ENCODE peak calls at places on chromosomes 12 and 14, in nine cellular contexts. F is GM23338, K is HCT116, Z is K562, T is transverse colon, W is endothelial cell of umbilical vein, R is prostate gland, D is suprapubic skin, C is stomach. B is an unnamed sample. For H3K4me1, the result is how much of the 10 kb centered on the place peaks cover.

GRCh38 chr12:117367006-117367638 is 5.7 kb upstream of the NOS1 start:
- DNase-seq in R (peak), T (peak), F (peak), Z (peak), D (peak), K (peak), W (peak), C (peak), B (peak)

GRCh38 chr12:58148405-58148804 is 207.0 kb downstream of the ATP23 start:
- DNase-seq in K (peak), C (no peak), T (no peak), R (no peak), Z (peak), W (peak), F (no peak), D (no peak), B (no peak)

GRCh38 chr12:103996595-103996994 is 30.9 kb downstream of the TDG start:
- DNase-seq in C (no peak), W (no peak), K (no peak), F (no peak), Z (no peak), R (no peak), D (no peak), T (no peak), B (no peak)

GRCh38 chr12:4911316-4911994 is 1.8 kb downstream of the KCNA1 start:
- DNase-seq in W (no peak), T (no peak), F (peak), Z (no peak), K (no peak), R (no peak), D (no peak), C (no peak), B (peak)

GRCh38 chr14:24944800-24945199 is 105.1 kb downstream of the STXBP6 start:
- DNase-seq in F (no peak), W (no peak), Z (no peak), C (no peak), K (no peak), D (no peak), R (peak), T (no peak), B (no peak)

GRCh38 chr12:68080577-68080976 is 79.0 kb downstream of the IFNG start:
- DNase-seq in F (peak), T (no peak), R (no peak), D (no peak), K (no peak), W (no peak), Z (no peak), C (no peak), B (no peak)

GRCh38 chr12:14960548-14961465 is 594 bp downstream of the ARHGDIB start:
- DNase-seq in R (no peak), T (peak), F (peak), W (peak), Z (no peak), K (no peak), D (no peak), C (no peak), B (no peak)

GRCh38 chr12:76020281-76020680 is 11.3 kb downstream of the PHLDA1 start:
- DNase-seq in W (no peak), C (peak), K (peak), F (no peak), R (peak), T (peak), Z (no peak), D (no peak), B (no peak)

GRCh38 chr12:104721944-104722343 is 236.1 kb downstream of the SLC41A2 start:
- DNase-seq in K (no peak), D (no peak), T (no peak), R (no peak), W (no peak), F (no peak), Z (no peak), C (no peak), B (no peak)

GRCh38 chr14:71139058-71139946 is 232.0 kb downstream of the PCNX1 start:
- DNase-seq in W (peak), K (peak), F (peak), T (peak), C (peak), R (peak), Z (peak), D (no peak), B (no peak)

GRCh38 chr12:17503742-17504141 is 586.3 kb downstream of the RERGL start:
- DNase-seq in C (no peak), Z (no peak), T (no peak), W (no peak), F (peak), D (no peak), K (no peak), R (no peak), B (no peak)

GRCh38 chr12:11822071-11822818 is 172.8 kb downstream of the ETV6 start:
- DNase-seq in K (no peak), W (peak), D (no peak), T (peak), R (no peak), Z (no peak), C (peak), F (no peak), B (no peak)

GRCh38 chr14:22540286-22540685 is 48.7 kb downstream of the DAD1 start:
- DNase-seq in K (no peak), C (no peak), D (no peak), R (no peak), T (no peak), F (no peak), W (no peak), Z (no peak), B (no peak)

GRCh38 chr12:85809500-85809899 is 26.7 kb downstream of the RASSF9 start:
- DNase-seq in F (no peak), C (no peak), D (no peak), W (no peak), K (no peak), R (no peak), Z (no peak), T (no peak), B (no peak)

GRCh38 chr14:105846312-105846711 is 319.9 kb downstream of the TMEM121 start:
- DNase-seq in Z (no peak), W (no peak), C (no peak), K (no peak), F (no peak), T (no peak), D (no peak), R (no peak), B (no peak)

GRCh38 chr12:31557707-31558106 is 33.2 kb downstream of the DENND5B start:
- DNase-seq in Z (no peak), D (no peak), W (no peak), R (no peak), K (no peak), F (no peak), C (no peak), T (no peak), B (no peak)

GRCh38 chr12:93682846-93683261 is 5.7 kb downstream of the CRADD start:
- DNase-seq in Z (no peak), C (no peak), D (no peak), K (no peak), F (no peak), W (no peak), T (no peak), R (no peak), B (no peak)

GRCh38 chr14:77125275-77126073 is 16.1 kb downstream of the ZDHHC22 start:
- DNase-seq in W (no peak), D (peak), Z (no peak), T (no peak), F (peak), C (no peak), K (no peak), R (no peak), B (no peak)

GRCh38 chr14:27881646-27882045 is 884.9 kb upstream of the FOXG1 start:
- DNase-seq in F (peak), T (no peak), W (no peak), C (no peak), Z (no peak), D (no peak), R (no peak), K (no peak), B (no peak)

GRCh38 chr12:57693317-57693658 is 644 bp upstream of the OS9 start:
- DNase-seq in D (no peak), F (peak), K (no peak), C (no peak), T (no peak), W (no peak), Z (no peak), R (no peak), B (no peak)

GRCh38 chr14:91732439-91732838 is 553 bp upstream of the CATSPERB start:
- DNase-seq in R (no peak), W (no peak), F (no peak), Z (no peak), D (no peak), K (no peak), T (no peak), C (no peak), B (no peak)
- H3K4me1 ChIP-seq in R (under half), W (under half), F (under half), Z (under half), D (under half), K (under half), T (under half), C (under half), B (under half)

GRCh38 chr14:102183922-102184677 is 44.4 kb downstream of the WDR20 start:
- DNase-seq in R (no peak), T (no peak), W (no peak), C (no peak), F (no peak), K (no peak), Z (no peak), D (no peak), B (peak)
- TF ChIP-seq POLR2AphosphoS5 in R (no peak), T (no peak), W (no peak), C (no peak), F (no peak), K (no peak), Z (no peak), D (no peak), B (no peak)

GRCh38 chr12:108690799-108691153 is 40.5 kb downstream of the CORO1C start:
- DNase-seq in W (no peak), R (no peak), K (no peak), Z (no peak), F (no peak), T (no peak), D (no peak), C (no peak), B (no peak)
- H3K4me1 ChIP-seq in W (half or more), R (under half), K (under half), Z (under half), F (under half), T (under half), D (half or more), C (half or more), B (under half)

DNA sequence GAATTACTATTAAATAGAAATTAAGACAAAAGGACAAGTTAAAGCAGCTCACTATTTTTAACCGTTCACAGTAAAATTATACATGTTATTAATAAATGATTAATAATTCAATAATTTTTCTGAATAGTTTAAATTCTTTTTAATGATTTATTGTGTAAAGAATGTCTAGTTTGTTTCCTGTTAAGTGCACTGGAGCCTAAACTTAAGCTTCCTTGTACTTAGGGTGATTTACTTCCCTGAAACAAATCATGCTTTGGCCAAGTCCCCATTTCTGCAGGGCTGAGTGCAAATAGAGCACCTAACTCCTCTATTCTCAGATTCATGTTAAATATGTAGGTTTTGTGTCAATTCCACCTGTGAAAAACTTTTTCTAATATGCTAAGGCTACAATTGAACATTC is 188.9 kb upstream of the PDZRN4 start:
- DNase-seq in D (no peak), Z (no peak), C (no peak), F (no peak), T (no peak), W (peak), R (no peak), K (no peak), B (no peak)
- TF ChIP-seq POLR2AphosphoS5 in D (no peak), Z (no peak), C (no peak), F (no peak), T (no peak), W (no peak), R (no peak), K (no peak), B (no peak)

GRCh38 chr12:54045868-54046529 is 7.6 kb upstream of the HOXC4 start:
- DNase-seq in Z (no peak), K (no peak), F (no peak), W (no peak), R (no peak), D (no peak), C (no peak), T (no peak), B (no peak)
- H3K4me1 ChIP-seq in Z (under half), K (under half), F (under half), W (under half), R (under half), D (under half), C (under half), T (under half), B (under half)

DNA sequence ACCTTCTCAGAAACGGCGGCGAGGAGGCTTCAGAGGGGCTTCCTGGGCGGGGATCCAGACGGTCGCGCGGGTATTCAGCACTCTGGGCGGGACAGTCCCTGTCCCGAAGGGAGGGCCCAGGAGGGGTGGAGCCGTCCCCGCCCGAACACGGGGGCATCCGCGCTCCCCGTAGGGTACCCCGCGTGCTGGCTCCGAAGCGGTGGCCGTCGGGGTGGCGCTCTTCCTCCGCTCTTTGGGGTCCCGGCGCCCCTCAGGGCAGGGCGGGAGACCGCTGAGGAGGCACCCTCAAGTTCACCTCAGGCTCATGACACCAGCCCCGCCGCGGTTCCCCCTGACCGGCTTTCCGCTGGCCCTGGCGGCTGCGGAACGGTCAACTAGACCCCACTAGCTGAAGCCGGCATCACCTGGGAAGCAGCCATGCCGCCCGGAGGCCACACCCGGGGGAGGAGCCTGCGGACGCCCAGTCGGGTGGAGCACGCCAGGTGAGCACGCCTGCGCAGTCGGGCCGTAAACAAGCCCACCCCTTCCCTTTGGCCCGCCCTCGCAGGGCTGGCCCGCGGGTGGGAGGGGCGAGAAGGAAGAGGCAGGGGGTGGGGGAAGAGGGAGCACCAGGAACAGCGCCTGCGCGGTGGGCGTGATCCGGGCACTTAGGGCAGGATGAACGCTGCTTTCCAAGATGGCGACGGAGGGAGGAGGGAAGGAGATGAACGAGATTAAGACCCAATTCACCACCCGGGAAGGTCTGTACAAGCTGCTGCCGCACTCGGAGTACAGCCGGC is at the start of gene WDR20:
- DNase-seq in K (peak), C (peak), F (peak), R (peak), Z (peak), W (peak), T (peak), D (peak), B (peak)
- TF ChIP-seq POLR2AphosphoS5 in K (peak), C (peak), F (peak), R (peak), Z (peak), W (peak), T (peak), D (no peak), B (peak)

GRCh38 chr12:97555547-97556200 is 93.1 kb downstream of the RMST start:
- DNase-seq in D (no peak), F (no peak), T (no peak), R (no peak), K (no peak), C (no peak), Z (no peak), W (no peak), B (no peak)
- H3K4me1 ChIP-seq in D (under half), F (half or more), T (under half), R (under half), K (under half), C (under half), Z (under half), W (under half), B (under half)

GRCh38 chr12:25018146-25018545 is 69.2 kb upstream of the BCAT1 start:
- DNase-seq in R (no peak), C (no peak), Z (no peak), D (no peak), W (no peak), T (no peak), F (no peak), K (no peak), B (no peak)

GRCh38 chr12:25017336-25017735 is 68.4 kb upstream of the BCAT1 start:
- DNase-seq in K (no peak), D (no peak), C (no peak), W (no peak), T (no peak), F (no peak), R (no peak), Z (no peak), B (no peak)

GRCh38 chr12:25009511-25010092 is 60.7 kb upstream of the BCAT1 start:
- DNase-seq in R (no peak), C (no peak), W (no peak), D (no peak), K (no peak), F (no peak), T (no peak), Z (no peak), B (no peak)

GRCh38 chr12:25013061-25013460 is 64.2 kb upstream of the BCAT1 start:
- DNase-seq in Z (no peak), K (no peak), D (no peak), T (no peak), F (no peak), R (no peak), C (no peak), W (no peak), B (no peak)

GRCh38 chr12:25014961-25015360 is 66.1 kb upstream of the BCAT1 start:
- DNase-seq in D (no peak), W (no peak), C (no peak), R (no peak), Z (no peak), F (no peak), T (no peak), K (no peak), B (no peak)
- TF ChIP-seq POLR2AphosphoS5 in D (no peak), W (no peak), C (no peak), R (no peak), Z (no peak), F (no peak), T (no peak), K (no peak), B (no peak)